ENCODE peak calls at places on chromosome 14, in five cellular contexts. U is cardiac muscle cell, Y is WERI-Rb-1, E is adrenal gland, V is thoracic aorta. R is an unnamed sample. For H3K36me3 and H3K27me3, the result is how much of the 10 kb centered on the place peaks cover.

GRCh38 chr14:24984846-24985589 is 64.9 kb downstream of the STXBP6 start:
- DNase-seq in E (no peak), U (no peak), V (no peak), Y (no peak), R (no peak)

GRCh38 chr14:91302391-91302790 is 57.9 kb upstream of the GPR68 start:
- DNase-seq in V (no peak), U (no peak), E (no peak), Y (no peak), R (no peak)

GRCh38 chr14:58395815-58396626 is at the start of gene TOMM20L:
- DNase-seq in E (peak), U (peak), Y (peak), V (peak), R (peak)

GRCh38 chr14:86057018-86057667 is 527.2 kb downstream of the FLRT2 start:
- DNase-seq in U (peak), V (no peak), E (no peak), Y (peak), R (peak)

GRCh38 chr14:44009642-44010041 is 497.4 kb downstream of the FSCB start:
- DNase-seq in Y (no peak), V (no peak), E (no peak), U (no peak), R (no peak)

GRCh38 chr14:30267141-30267540 is 291.8 kb upstream of the G2E3 start:
- DNase-seq in E (no peak), V (no peak), U (no peak), Y (no peak), R (no peak)

GRCh38 chr14:89283327-89284060 is 133.5 kb downstream of the FOXN3 start:
- DNase-seq in U (no peak), V (no peak), Y (no peak), E (no peak), R (no peak)

GRCh38 chr14:59160492-59160891 is 28.0 kb upstream of the DAAM1 start:
- DNase-seq in U (no peak), Y (no peak), V (no peak), E (no peak), R (no peak)

GRCh38 chr14:75428230-75429104 is 645 bp downstream of the JDP2 start:
- DNase-seq in U (peak), Y (peak), V (no peak), E (peak), R (peak)

GRCh38 chr14:58430156-58430555 is 2.6 kb downstream of the KIAA0586 start:
- DNase-seq in E (peak), Y (no peak), V (no peak), U (no peak), R (no peak)

GRCh38 chr14:103871596-103872480 is 24.5 kb upstream of the PPP1R13B start:
- DNase-seq in U (peak), E (no peak), V (no peak), Y (no peak), R (no peak)

GRCh38 chr14:23366163-23366921 is 1.4 kb upstream of the EFS start:
- DNase-seq in Y (peak), U (peak), V (no peak), E (peak), R (no peak)

GRCh38 chr14:61695695-61696527 is 598 bp downstream of the HIF1A start:
- DNase-seq in V (peak), U (peak), Y (peak), E (peak), R (peak)

GRCh38 chr14:23483216-23483854 is 13.8 kb downstream of the NGDN start:
- DNase-seq in V (no peak), U (peak), E (no peak), Y (peak), R (peak)

GRCh38 chr14:21097616-21098133 is 780 bp downstream of the ZNF219 start:
- DNase-seq in V (no peak), E (no peak), U (peak), Y (peak), R (no peak)

GRCh38 chr14:102892660-102893059 is 29.8 kb upstream of the AMN start:
- DNase-seq in E (no peak), U (no peak), Y (no peak), V (no peak), R (no peak)

GRCh38 chr14:65639216-65639615 is 226.7 kb downstream of the FUT8 start:
- DNase-seq in U (no peak), V (no peak), E (no peak), Y (no peak), R (no peak)

GRCh38 chr14:68655961-68656360 is 136.9 kb downstream of the ZFP36L1 start:
- DNase-seq in V (no peak), Y (peak), E (no peak), U (no peak), R (no peak)

DNA sequence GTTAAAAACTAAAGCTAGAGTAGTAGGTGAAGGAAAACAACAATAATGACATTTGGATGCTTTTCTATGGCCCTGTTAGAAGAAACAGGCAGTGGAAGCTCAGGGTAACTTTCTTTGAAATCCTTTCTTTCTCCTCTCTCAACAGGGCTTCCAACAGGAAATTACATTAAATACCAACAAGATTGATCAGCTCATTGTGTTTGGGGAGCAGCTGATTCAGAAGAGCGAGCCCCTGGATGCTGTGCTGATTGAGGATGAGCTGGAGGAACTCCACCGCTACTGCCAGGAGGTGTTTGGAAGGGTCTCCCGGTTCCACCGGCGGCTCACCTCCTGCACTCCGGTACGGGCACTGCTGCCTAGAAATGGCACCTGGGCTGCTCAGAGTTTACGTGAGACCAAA is 81.5 kb downstream of the ESR2 start:
- DNase-seq in E (no peak), Y (no peak), V (no peak), U (no peak), R (no peak)
- H3K36me3 ChIP-seq in E (under half), Y (half or more), V (under half), U (under half), R (under half)

DNA sequence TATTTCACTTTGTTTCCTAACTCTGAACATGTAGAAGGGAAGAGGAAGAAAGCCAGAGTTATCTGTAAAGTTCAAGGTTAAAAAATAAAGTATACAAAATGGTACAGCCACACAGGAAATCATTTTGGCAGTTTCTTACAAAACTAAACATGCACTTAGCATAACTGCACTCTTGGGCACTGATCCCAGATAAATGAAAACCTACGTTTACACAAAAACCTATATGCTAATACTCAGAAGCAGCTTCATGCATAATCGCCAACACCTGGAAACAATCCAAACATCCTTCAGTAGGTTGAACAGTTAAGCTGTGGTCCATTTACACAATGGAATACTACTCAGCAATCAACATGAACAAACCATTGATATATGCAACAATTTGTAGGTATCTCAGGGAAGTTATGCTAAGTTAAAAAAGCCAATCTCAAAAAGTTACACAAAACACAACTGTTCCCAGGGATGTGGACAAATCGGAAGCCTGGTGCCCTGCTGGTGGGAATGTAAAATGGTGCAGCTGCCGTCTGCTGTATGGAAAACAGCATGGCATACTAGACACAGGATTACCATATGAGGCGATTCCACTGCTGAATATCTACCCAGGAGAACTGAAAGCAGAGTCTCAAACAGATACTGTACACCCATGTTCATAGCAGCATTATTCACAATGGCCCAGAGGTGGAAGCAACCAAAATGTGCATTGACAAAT is 37.6 kb downstream of the PSMC1 start:
- DNase-seq in Y (no peak), U (no peak), V (no peak), E (no peak), R (no peak)
- TF ChIP-seq CTCF in Y (no peak), U (no peak), V (no peak), E (no peak), R (no peak)

GRCh38 chr14:92813201-92813600 is 19.1 kb downstream of the GOLGA5 start:
- DNase-seq in E (no peak), Y (no peak), V (no peak), U (no peak), R (no peak)
- H3K27me3 ChIP-seq in E (under half), Y (under half), V (under half), U (under half), R (under half)

DNA sequence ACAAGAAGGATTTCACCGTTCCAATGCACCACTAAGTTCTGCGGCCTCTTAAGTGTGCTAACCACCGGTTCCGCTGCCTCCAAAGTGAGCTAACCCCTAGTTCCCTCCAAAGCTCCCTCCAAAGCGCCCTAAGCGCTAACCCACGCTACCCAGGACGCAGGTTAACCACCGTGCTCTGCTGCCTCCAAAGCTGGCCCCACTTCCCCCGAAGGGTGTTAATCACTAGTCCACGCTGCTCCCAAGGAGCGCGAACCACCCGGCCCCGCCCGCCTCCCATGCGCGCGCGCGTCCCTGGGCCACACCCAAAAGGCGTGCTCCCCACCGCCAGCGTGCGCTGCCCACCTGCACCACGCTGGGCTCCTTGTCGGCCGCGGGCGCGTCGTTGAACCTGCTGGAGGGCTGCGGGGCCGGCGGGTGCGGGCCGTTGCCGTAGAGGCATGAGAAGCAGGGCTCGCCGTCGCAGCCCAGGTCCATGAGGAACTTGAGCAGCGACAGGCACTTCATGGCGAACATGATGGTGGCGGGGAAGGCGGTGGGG is 11.7 kb downstream of the FAM181A start:
- DNase-seq in U (no peak), Y (no peak), E (no peak), V (no peak), R (no peak)
- H3K36me3 ChIP-seq in U (half or more), Y (under half), E (under half), V (half or more), R (under half)

DNA sequence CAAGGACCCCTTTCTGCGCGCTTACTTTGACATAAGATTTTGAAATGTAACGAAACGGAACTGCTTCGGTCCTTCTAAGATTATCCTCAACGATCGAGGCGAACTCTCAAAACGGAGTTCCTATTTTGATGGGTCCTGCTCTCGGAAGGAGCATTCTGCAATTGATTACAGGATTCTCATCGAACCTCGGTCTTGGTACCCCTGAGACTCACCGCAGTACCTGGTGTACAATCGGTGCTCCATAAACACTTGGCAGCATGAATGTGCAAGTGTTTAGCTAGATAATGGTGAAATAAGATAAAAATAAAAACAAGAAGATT is 530 bp upstream of the NEMF start:
- DNase-seq in Y (no peak), V (no peak), U (no peak), E (no peak), R (no peak)
- TF ChIP-seq CTCF in Y (no peak), V (no peak), U (no peak), E (no peak), R (no peak)

GRCh38 chr14:98893675-98894074 is 378.3 kb downstream of the BCL11B start:
- DNase-seq in Y (no peak), V (no peak), U (no peak), E (no peak), R (no peak)

GRCh38 chr14:98894600-98894999 is 377.4 kb downstream of the BCL11B start:
- DNase-seq in E (no peak), U (no peak), V (no peak), Y (no peak), R (no peak)

GRCh38 chr14:98899441-98899840 is 372.6 kb downstream of the BCL11B start:
- DNase-seq in Y (no peak), V (no peak), U (no peak), E (no peak), R (no peak)

GRCh38 chr14:98897605-98898309 is 374.2 kb downstream of the BCL11B start:
- DNase-seq in E (no peak), U (no peak), V (no peak), Y (no peak), R (no peak)

DNA sequence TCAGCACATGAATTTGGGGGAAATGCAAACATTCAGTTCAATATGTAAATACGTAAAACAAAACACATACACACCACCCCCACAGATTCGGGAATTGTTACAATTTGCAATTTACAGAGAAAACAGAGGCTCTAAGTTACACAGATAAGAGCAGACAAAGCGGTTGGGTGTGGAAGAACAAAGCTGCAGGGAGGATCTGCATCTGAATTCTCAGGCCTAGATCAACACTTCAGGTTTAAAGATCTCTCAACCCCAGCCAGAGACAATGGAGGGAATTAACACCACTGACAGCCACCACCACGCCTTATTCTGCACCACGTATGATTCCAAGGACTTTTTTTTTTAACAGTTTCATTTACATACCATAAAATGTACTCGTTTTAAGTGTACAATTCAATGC is 375.5 kb downstream of the BCL11B start:
- DNase-seq in V (no peak), U (no peak), Y (no peak), E (no peak), R (no peak)
- H3K27me3 ChIP-seq in V (under half), U (under half), Y (half or more), E (under half), R (under half)